ENCODE peak calls at places on chromosomes 4 and X, in four cellular contexts. B is A673, P is pancreas, I is endodermal cell. A is an unnamed sample. For H3K4me1, the result is how much of the 10 kb centered on the place peaks cover.

GRCh38 chrX:134738986-134739744 is 80.9 kb upstream of the PLAC1 start:
- DNase-seq in I (no peak), B (peak), P (no peak), A (no peak)

GRCh38 chrX:91434351-91435168 is at the start of gene PABPC5:
- DNase-seq in I (peak), B (peak), P (peak), A (no peak)

GRCh38 chr4:23333946-23334878 is 555.6 kb downstream of the PPARGC1A start:
- DNase-seq in I (peak), B (peak), P (no peak), A (no peak)

GRCh38 chrX:5306654-5307121 is 922.0 kb downstream of the NLGN4X start:
- DNase-seq in P (no peak), I (no peak), B (peak), A (no peak)

GRCh38 chr4:176156656-176157055 is 38.7 kb downstream of the SPATA4 start:
- DNase-seq in I (no peak), B (no peak), P (no peak), A (no peak)

GRCh38 chr4:22029803-22030202 is 81.2 kb upstream of the KCNIP4 start:
- DNase-seq in B (no peak), I (no peak), P (no peak), A (no peak)

GRCh38 chr4:6465985-6466384 is 6.4 kb downstream of the PPP2R2C start:
- DNase-seq in I (peak), P (no peak), B (no peak), A (no peak)

GRCh38 chr4:121072080-121072835 is at the start of gene NDNF:
- DNase-seq in B (peak), I (peak), P (peak), A (no peak)

GRCh38 chr4:1302159-1302558 is 12.5 kb downstream of the MAEA start:
- DNase-seq in P (peak), B (no peak), I (no peak), A (no peak)

GRCh38 chr4:116925900-116926457 is 159.4 kb downstream of the TRAM1L1 start:
- DNase-seq in I (peak), P (peak), B (peak), A (no peak)

GRCh38 chr4:8709050-8709728 is 116.6 kb downstream of the CPZ start:
- DNase-seq in I (peak), B (no peak), P (no peak), A (no peak)

GRCh38 chrX:100895365-100896075 is 21.4 kb upstream of the NOX1 start:
- DNase-seq in B (peak), P (no peak), I (peak), A (no peak)

GRCh38 chr4:34676390-34676789 is 1567.9 kb downstream of the ARAP2 start:
- DNase-seq in I (no peak), P (no peak), B (no peak), A (no peak)

GRCh38 chrX:69297521-69297920 is 132.3 kb upstream of the PJA1 start:
- DNase-seq in P (no peak), I (no peak), B (peak), A (no peak)

GRCh38 chr4:56049428-56050212 is 100.9 kb downstream of the CEP135 start:
- DNase-seq in B (peak), P (no peak), I (peak), A (no peak)

GRCh38 chrX:39771089-39771488 is 326.7 kb downstream of the BCOR start:
- DNase-seq in B (no peak), I (no peak), P (no peak), A (no peak)

GRCh38 chr4:2836391-2836859 is 7.2 kb upstream of the ADD1 start:
- DNase-seq in P (peak), I (no peak), B (no peak), A (no peak)

GRCh38 chr4:84855774-84856173 is 110.7 kb downstream of the WDFY3 start:
- DNase-seq in I (no peak), P (no peak), B (no peak), A (no peak)

GRCh38 chr4:89661490-89661889 is 175.5 kb downstream of the SNCA start:
- DNase-seq in I (no peak), B (no peak), P (no peak), A (no peak)

GRCh38 chr4:90318208-90318607 is 191.0 kb downstream of the CCSER1 start:
- DNase-seq in P (no peak), B (peak), I (no peak), A (no peak)

GRCh38 chr4:36243355-36244256 is 708 bp downstream of the ARAP2 start:
- DNase-seq in P (no peak), I (no peak), B (peak), A (no peak)

GRCh38 chrX:65463550-65463949 is 71.0 kb downstream of the LAS1L start:
- DNase-seq in I (peak), P (no peak), B (no peak), A (no peak)

GRCh38 chr4:122152699-122153328 is 683 bp downstream of the BLTP1 start:
- DNase-seq in I (no peak), B (peak), P (peak), A (peak)

DNA sequence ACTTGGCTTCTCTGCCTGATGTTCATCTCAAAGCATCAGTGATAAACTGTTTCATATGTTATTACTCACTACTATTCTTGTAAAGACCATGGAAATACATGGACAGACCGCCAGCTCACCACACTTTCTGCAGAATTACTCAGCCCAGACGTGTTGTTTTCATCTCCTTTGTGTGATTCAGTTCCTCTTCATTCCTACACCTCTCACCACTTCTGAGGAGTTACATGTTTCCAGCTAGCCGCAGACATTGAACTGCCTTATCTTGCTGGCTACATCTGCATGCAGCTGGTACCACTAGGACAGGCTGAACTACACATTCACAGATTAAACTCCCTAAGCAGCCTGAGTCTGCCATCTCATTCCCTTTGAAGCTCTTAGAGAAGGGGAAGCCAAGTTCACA is 443.2 kb upstream of the FGF16 start:
- DNase-seq in I (no peak), P (no peak), B (no peak), A (no peak)
- H3K4me1 ChIP-seq in I (under half), P (under half), B (under half), A (under half)

DNA sequence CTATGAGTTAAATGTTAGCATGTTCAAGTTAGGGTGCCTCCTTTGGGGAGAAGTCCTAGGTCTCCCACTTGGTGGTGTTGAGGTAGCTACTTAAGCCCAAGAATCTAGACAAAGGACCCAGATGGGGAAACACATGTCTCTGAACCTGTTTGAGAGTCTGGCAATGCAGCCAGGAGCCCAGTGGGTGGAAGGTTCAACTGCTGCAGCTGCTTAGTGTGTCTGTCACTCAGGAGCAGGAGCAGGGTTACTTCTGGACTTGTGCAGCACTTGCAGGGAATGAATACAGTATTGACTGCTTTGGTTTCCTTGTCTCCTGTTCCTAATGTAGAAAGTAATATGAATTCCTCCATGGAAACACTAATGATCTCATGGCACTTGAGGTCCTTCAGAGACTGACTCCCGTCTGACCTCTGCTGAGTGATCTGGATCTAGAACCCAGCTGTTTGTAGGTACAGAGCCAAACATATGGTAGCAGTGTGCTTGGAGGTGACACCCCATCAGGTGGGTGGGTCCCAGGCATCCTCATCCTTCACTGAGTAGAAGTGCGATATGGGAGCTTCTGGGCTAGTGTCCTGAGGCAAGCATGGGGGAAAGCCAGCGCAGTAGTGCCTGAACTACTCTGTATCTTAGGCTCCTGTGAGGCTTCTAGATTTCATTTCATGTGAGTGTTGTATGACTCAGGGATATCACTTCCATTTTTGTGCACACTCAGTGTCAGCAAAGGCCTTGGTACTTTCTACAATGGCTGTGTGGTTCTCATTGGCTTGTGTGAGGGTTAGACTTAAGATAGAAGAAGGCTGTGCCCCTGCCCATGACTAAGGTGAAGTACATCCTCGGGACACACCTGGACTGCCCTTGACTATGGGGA is 85.0 kb upstream of the WDR1 start:
- DNase-seq in B (no peak), I (no peak), P (no peak), A (no peak)
- TF ChIP-seq CTCF in B (no peak), I (no peak), P (no peak), A (no peak)

DNA sequence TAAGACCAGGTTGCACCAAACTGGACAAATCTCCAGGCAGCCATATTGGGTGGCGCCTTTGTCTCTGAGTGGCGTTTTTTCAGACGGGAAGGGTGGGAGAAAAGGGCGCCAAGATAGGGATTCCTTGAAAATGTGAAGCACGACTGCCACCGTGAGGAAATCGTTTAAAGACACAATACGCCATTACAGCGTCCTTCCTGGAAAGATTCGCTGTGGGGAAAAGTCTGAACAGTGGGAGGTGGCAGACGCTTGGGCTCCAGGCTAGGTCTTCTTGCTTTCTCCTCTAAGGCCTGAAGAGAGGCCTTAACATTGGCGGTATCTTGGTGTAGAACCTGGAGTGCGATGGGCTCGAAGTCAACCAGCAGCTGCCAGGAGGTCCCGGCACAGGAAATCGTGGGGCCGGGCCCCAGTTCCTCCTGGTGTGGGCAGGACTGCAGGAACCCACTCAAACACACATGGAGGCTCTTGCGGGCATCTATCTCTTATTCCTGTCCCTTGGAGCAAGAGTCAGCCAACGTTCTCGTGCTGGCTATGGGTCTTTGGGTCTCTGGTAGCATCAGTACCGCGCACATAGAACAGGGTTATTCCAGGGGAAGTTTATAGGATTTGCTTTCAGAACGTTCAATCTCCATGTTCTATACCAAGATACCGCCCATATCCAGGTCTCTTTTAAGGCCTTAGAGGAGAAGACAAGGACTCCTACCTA is 208.8 kb downstream of the OR13H1 start:
- DNase-seq in I (no peak), P (no peak), B (peak), A (no peak)
- H3K4me3 ChIP-seq in I (no peak), P (peak), B (peak), A (no peak)

GRCh38 chr4:110635155-110635479 is 12.2 kb upstream of the PITX2 start:
- DNase-seq in I (no peak), B (no peak), P (no peak), A (no peak)
- H3K4me1 ChIP-seq in I (under half), B (under half), P (under half), A (under half)

GRCh38 chr4:30264465-30264864 is 455.7 kb upstream of the PCDH7 start:
- DNase-seq in P (peak), I (no peak), B (no peak), A (no peak)

GRCh38 chr4:30256105-30256828 is 463.9 kb upstream of the PCDH7 start:
- DNase-seq in B (peak), P (peak), I (peak), A (no peak)

GRCh38 chr4:30262379-30262778 is 457.8 kb upstream of the PCDH7 start:
- DNase-seq in I (no peak), P (no peak), B (no peak), A (no peak)

GRCh38 chr4:30258949-30259348 is 461.2 kb upstream of the PCDH7 start:
- DNase-seq in B (peak), P (no peak), I (no peak), A (no peak)
- TF ChIP-seq CTCF in B (no peak), P (no peak), I (no peak), A (no peak)

GRCh38 chrX:107678957-107679740 is 50.8 kb downstream of the PRPS1 start:
- DNase-seq in I (peak), P (no peak), B (peak), A (peak)

GRCh38 chrX:107677909-107678308 is 49.6 kb downstream of the PRPS1 start:
- DNase-seq in P (no peak), B (no peak), I (peak), A (no peak)

GRCh38 chrX:107675823-107676555 is 47.7 kb downstream of the PRPS1 start:
- DNase-seq in P (no peak), I (peak), B (peak), A (no peak)

GRCh38 chrX:107676559-107677378 is 48.5 kb downstream of the PRPS1 start:
- DNase-seq in P (peak), B (peak), I (peak), A (peak)

DNA sequence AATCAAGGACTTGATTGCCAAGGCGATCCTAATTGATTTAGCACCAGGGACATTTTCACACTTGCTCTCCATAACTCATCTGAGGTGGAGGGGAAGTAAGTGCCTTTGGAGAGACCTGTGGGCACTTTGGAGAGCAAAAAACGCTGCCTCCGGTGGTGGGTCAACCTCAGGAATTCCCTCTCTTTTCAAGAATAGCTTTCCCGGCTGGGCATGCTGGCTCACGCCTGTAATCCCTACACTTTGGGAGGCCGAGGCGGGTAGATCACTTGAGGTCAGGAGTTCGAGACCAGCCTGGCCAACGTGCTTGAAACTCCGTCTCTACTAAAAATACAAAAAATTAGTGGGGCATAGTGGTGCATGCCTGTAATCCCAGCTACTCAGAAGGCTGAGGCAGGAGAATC is 49.2 kb downstream of the PRPS1 start:
- DNase-seq in B (peak), P (no peak), I (peak), A (no peak)
- H3K4me3 ChIP-seq in B (no peak), P (no peak), I (no peak), A (peak)

GRCh38 chr4:151830168-151830567 is 69.4 kb upstream of the GATB start:
- DNase-seq in P (no peak), I (no peak), B (no peak), A (no peak)
- H3K4me1 ChIP-seq in P (under half), I (under half), B (under half), A (under half)

DNA sequence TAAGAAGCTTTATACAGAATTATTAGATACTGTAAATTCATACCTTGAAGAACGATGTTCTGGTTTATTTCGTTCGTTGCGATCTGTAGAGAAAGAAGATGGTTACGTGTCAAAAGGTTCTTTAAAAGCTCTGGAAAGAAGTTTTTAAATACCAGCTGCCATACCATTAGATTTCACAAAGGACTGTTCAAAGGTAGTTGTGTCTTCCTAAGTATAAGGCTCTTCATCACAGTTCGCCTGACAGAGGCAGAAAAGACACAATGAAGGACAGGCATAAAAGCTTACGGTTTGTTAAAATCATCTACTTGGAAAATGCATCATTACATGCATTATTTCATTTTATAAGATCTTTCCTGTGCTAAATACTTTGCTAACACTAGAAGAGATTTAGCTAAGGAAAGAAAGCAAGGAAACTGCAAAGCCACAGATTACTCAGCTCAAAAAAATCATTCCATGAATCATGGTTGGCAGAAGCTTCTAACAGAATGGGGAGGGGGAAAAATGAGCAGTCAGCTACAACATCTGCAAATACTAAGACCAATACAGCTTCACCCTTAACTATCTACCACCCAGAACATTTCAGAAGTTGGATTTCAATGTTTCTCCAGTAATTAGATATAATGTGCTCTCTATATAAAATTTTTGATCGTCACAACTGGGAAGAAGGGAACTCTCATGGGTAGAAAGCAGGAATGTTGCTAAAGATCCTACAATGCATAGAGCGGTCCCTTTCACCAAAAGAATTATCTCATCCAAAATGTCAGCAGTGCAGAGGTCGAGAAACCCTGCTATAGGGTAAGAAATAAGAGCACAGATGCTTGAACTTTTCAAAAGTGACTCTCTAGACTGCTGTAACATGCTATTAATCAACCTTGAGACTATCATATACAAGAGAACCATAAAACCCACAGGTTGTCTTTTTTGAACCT is 50.7 kb upstream of the PRSS48 start:
- DNase-seq in I (no peak), B (no peak), P (no peak), A (no peak)
- TF ChIP-seq CTCF in I (no peak), B (no peak), P (no peak), A (no peak)

DNA sequence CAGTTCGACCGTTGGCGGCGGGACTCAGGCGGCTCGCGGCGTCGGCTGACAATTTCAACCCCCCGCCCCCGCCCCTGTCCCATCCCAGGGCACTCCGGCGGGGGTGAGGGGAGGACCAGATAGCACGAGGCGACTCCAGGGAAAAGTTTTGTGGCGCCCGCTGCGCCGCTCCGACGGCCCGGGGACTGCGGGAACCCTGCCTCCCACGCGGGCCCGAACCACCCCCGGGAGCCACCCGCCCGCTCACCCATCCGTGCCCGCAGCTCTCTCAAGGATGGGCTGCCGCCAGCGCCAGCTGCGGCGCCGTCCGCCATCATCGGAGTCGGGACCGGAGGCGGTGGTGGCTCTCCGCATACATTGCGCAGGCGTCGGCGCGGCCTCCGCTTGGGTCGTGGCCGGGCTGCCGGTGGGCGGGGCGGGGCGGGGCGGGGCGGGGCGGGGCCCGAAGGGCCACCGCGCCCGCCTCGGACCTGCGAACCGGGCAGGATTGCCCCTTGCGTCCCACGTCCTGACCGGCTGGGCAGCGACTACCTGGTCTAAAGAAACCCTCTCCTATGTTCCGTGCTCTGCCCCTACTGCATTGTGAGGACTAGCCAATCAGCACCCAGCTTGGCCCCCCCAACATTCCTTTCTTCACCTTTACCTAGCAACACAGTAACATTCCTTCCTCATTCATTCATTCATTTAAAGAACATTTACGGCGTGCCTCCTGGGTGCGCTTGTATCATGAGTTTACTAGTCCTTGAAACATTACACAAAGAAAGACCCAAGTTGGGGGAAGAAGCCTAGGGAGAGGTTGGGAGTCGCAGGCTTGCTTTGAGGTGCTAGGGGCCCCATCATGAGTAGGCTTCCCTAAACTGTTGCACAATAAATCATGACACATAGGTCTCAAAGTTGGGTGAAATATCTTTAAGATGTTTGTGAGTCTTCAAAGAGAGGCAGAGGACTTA is at the start of gene MAP7D3:
- DNase-seq in I (peak), B (peak), P (peak), A (peak)
- H3K4me3 ChIP-seq in I (peak), B (peak), P (peak), A (peak)

A was measured in CD8-positive, alpha-beta T cell.